ENCODE peak calls at places on chromosomes 3 and 15, in seven cellular contexts. M, Y, C, L, A, O and E are unnamed samples.

GRCh38 chr3:117688583-117688982 is 979.0 kb downstream of the TUSC7 start:
- DNase-seq in L (no peak), Y (no peak), C (no peak), A (no peak), M (no peak), O (no peak), E (peak)

GRCh38 chr3:50502584-50503423 is 630 bp downstream of the CACNA2D2 start:
- DNase-seq in C (no peak), O (no peak), A (no peak), Y (peak), L (no peak), M (no peak), E (no peak)

GRCh38 chr3:131303848-131304247 is 77.7 kb upstream of the NUDT16 start:
- DNase-seq in O (no peak), M (no peak), C (no peak), L (no peak), A (no peak), Y (no peak), E (no peak)

GRCh38 chr3:184259878-184260570 is 1.3 kb downstream of the CAMK2N2 start:
- DNase-seq in M (no peak), A (no peak), Y (peak), C (no peak), L (peak), O (no peak), E (no peak)

GRCh38 chr15:73897441-73898261 is 24.3 kb downstream of the TBC1D21 start:
- DNase-seq in M (no peak), A (no peak), O (peak), L (peak), C (peak), Y (peak), E (peak)

GRCh38 chr3:6242104-6242503 is 618.8 kb upstream of the GRM7 start:
- DNase-seq in M (no peak), A (no peak), L (no peak), C (no peak), O (no peak), Y (no peak), E (no peak)

GRCh38 chr15:51970981-51971352 is 611 bp downstream of the LEO1 start:
- DNase-seq in O (no peak), A (no peak), C (no peak), M (no peak), L (no peak), Y (no peak), E (no peak)

GRCh38 chr3:130948374-130948773 is 54.5 kb downstream of the ATP2C1 start:
- DNase-seq in Y (no peak), L (no peak), A (no peak), O (no peak), C (no peak), M (no peak), E (no peak)

GRCh38 chr3:114484895-114485294 is 191.1 kb downstream of the TIGIT start:
- DNase-seq in C (no peak), O (no peak), L (no peak), Y (no peak), M (no peak), A (no peak), E (no peak)

GRCh38 chr3:51715231-51716058 is 8.6 kb downstream of the GRM2 start:
- DNase-seq in L (no peak), A (no peak), O (no peak), M (peak), Y (no peak), C (no peak), E (no peak)

GRCh38 chr15:64152507-64153387 is 1.2 kb downstream of the SNX22 start:
- DNase-seq in O (no peak), Y (peak), A (no peak), C (no peak), M (no peak), L (peak), E (no peak)

GRCh38 chr3:50708620-50709019 is 33.9 kb downstream of the DOCK3 start:
- DNase-seq in A (no peak), M (no peak), C (no peak), O (no peak), Y (no peak), L (no peak), E (no peak)

GRCh38 chr3:72820405-72820804 is 27.8 kb downstream of the SHQ1 start:
- DNase-seq in C (peak), O (no peak), Y (no peak), M (no peak), A (no peak), L (peak), E (peak)

GRCh38 chr3:18351069-18351628 is 74.0 kb downstream of the SATB1 start:
- DNase-seq in Y (no peak), C (no peak), A (no peak), L (no peak), O (no peak), M (no peak), E (no peak)

GRCh38 chr3:147544290-147544689 is 135.1 kb downstream of the ZIC1 start:
- DNase-seq in C (no peak), M (no peak), L (no peak), A (no peak), O (no peak), Y (no peak), E (no peak)

GRCh38 chr15:82044373-82045178 is 1.2 kb downstream of the MEX3B start:
- DNase-seq in M (peak), L (peak), A (no peak), O (no peak), C (peak), Y (peak), E (no peak)

GRCh38 chr3:45054196-45054857 is 28.2 kb downstream of the CLEC3B start:
- DNase-seq in A (no peak), C (peak), M (no peak), L (no peak), Y (no peak), O (peak), E (peak)

GRCh38 chr3:126557761-126558160 is 971 bp downstream of the C3orf22 start:
- DNase-seq in A (no peak), O (no peak), M (peak), L (no peak), C (no peak), Y (peak), E (no peak)

GRCh38 chr3:145983101-145983500 is 177.9 kb downstream of the PLOD2 start:
- DNase-seq in C (no peak), O (no peak), M (no peak), A (no peak), Y (no peak), L (no peak), E (no peak)

GRCh38 chr3:187098925-187099512 is 40.3 kb downstream of the RPL39L start:
- DNase-seq in L (no peak), Y (no peak), A (no peak), C (peak), O (no peak), M (no peak), E (no peak)

GRCh38 chr15:100779331-100780207 is 100.1 kb upstream of the ALDH1A3 start:
- DNase-seq in L (no peak), Y (no peak), A (no peak), M (peak), O (no peak), C (no peak), E (no peak)

GRCh38 chr15:58916962-58917361 is 16.5 kb downstream of the SLTM start:
- DNase-seq in O (no peak), A (no peak), M (no peak), C (no peak), L (no peak), Y (no peak), E (no peak)

DNA sequence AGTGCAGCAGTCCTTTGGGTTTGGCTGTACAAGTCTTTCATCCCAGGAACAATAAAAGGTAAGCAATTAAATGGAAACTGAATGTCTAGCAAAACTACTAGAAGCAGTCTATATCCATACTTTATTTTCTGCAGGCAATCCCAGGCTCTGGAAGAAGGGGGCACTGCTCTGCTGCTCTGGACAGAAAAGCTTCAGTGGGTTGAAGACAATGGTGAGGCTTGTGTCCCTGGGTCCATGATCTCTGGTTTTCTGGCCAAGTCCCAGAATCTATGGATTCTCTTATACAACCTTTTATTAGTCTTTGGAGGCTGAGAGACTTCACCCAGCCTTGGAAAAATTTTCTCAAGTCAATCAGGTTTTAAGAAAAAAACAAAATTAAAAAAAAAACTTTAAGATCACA is 35.6 kb downstream of the SCAP start:
- DNase-seq in M (peak), C (no peak), Y (no peak), O (no peak), A (no peak), L (no peak), E (no peak)
- TF ChIP-seq CTCF in M (peak), C (peak), Y (no peak), O (no peak), A (no peak), L (no peak), E (peak)

GRCh38 chr3:141782386-141782932 is 19.3 kb downstream of the GRK7 start:
- DNase-seq in L (no peak), A (no peak), C (no peak), M (no peak), Y (no peak), O (no peak), E (no peak)
- TF ChIP-seq CTCF in L (no peak), A (no peak), C (no peak), M (no peak), Y (no peak), O (peak), E (peak)

GRCh38 chr3:2356298-2356950 is 257.8 kb downstream of the CNTN4 start:
- DNase-seq in C (no peak), A (no peak), M (no peak), L (no peak), Y (no peak), O (no peak), E (no peak)

GRCh38 chr3:2352134-2352762 is 253.6 kb downstream of the CNTN4 start:
- DNase-seq in Y (no peak), M (no peak), L (no peak), C (no peak), O (no peak), A (no peak), E (no peak)

DNA sequence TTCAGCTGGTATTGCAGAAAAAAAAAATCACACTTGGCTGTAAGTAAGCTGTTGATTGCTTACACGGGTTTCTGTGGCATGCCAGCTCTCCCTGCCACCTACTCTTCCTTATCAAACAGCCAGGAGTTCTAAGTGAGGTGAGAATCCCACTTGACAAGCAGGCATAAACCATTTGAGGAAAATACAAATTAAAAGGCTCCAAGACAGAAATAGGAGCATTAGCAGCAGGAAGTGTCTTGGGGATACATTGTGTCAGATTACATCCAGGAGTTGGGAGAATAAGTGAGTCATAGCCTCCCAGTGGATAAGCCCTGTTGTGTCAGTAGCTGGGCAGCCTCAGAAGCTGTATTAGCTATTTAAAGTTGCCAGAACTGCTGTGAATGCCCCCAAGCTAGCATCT is 256.0 kb downstream of the CNTN4 start:
- DNase-seq in M (no peak), L (no peak), O (no peak), Y (no peak), C (no peak), A (no peak), E (no peak)
- TF ChIP-seq CTCF in M (peak), L (no peak), O (no peak), Y (no peak), C (no peak), A (no peak), E (no peak)

GRCh38 chr3:9169326-9169725 is 80.1 kb downstream of the SRGAP3 start:
- DNase-seq in L (no peak), M (no peak), A (no peak), Y (no peak), C (no peak), O (no peak), E (no peak)
- TF ChIP-seq CTCF in L (no peak), M (no peak), A (no peak), Y (no peak), C (no peak), O (no peak), E (no peak)